ENCODE peak calls at places on chromosomes 13 and 19, in six cellular contexts. V, F, P, T, K and H are unnamed samples.

GRCh38 chr19:20513179-20513934 is 52.2 kb downstream of the ZNF737 start:
- DNase-seq in V (no peak), F (no peak), K (no peak), P (no peak), T (no peak), H (no peak)

GRCh38 chr19:9721861-9722260 is 46.7 kb downstream of the ZNF846 start:
- DNase-seq in K (no peak), V (no peak), F (no peak), P (no peak), T (no peak), H (no peak)

GRCh38 chr13:51799261-51799660 is 4.7 kb downstream of the DHRS12 start:
- DNase-seq in P (no peak), F (no peak), V (no peak), T (peak), K (no peak), H (no peak)

GRCh38 chr19:38710928-38711725 is 33.1 kb downstream of the CAPN12 start:
- DNase-seq in V (no peak), T (peak), F (no peak), P (no peak), K (no peak), H (peak)

GRCh38 chr13:64397699-64398098 is 2832.4 kb downstream of the PCDH9 start:
- DNase-seq in P (no peak), K (no peak), V (no peak), T (no peak), F (no peak), H (no peak)

GRCh38 chr19:32874605-32875004 is 5.0 kb upstream of the SLC7A9 start:
- DNase-seq in T (peak), P (no peak), F (no peak), K (no peak), V (no peak), H (no peak)

GRCh38 chr19:11023016-11023415 is 62.2 kb downstream of the SMARCA4 start:
- DNase-seq in V (no peak), F (no peak), P (no peak), T (peak), K (no peak), H (no peak)

GRCh38 chr13:24632382-24633121 is 47.7 kb upstream of the ATP12A start:
- DNase-seq in F (no peak), P (no peak), K (no peak), T (no peak), V (no peak), H (no peak)

GRCh38 chr13:19085876-19086275 is 95.7 kb downstream of the TUBA3C start:
- DNase-seq in P (no peak), T (no peak), F (no peak), V (no peak), K (no peak), H (no peak)

GRCh38 chr13:92158335-92158734 is 759.9 kb downstream of the GPC5 start:
- DNase-seq in V (no peak), K (no peak), F (no peak), P (no peak), T (no peak), H (no peak)

GRCh38 chr13:27797228-27797624 is 4.9 kb downstream of the GSX1 start:
- DNase-seq in V (peak), F (no peak), P (no peak), K (no peak), T (no peak), H (no peak)

GRCh38 chr13:95723428-95723827 is 46.5 kb downstream of the DNAJC3 start:
- DNase-seq in T (no peak), P (no peak), F (no peak), K (no peak), V (no peak), H (no peak)

GRCh38 chr19:47110521-47111080 is 3.0 kb downstream of the ZC3H4 start:
- DNase-seq in V (no peak), T (no peak), K (no peak), F (no peak), P (no peak), H (peak)

GRCh38 chr13:86856996-86857395 is 814.2 kb upstream of the SLITRK5 start:
- DNase-seq in V (no peak), F (no peak), T (no peak), P (no peak), K (no peak), H (no peak)

GRCh38 chr19:10514211-10515145 is 2.8 kb downstream of the S1PR5 start:
- DNase-seq in V (no peak), P (no peak), F (no peak), T (no peak), K (no peak), H (no peak)

GRCh38 chr13:27112006-27112405 is 59.6 kb downstream of the USP12 start:
- DNase-seq in K (no peak), P (no peak), T (no peak), V (no peak), F (no peak), H (no peak)

GRCh38 chr13:59663707-59664106 is 500.0 kb downstream of the DIAPH3 start:
- DNase-seq in T (no peak), F (no peak), P (no peak), K (no peak), V (no peak), H (no peak)

GRCh38 chr19:50658438-50659317 is 9.4 kb downstream of the C19orf81 start:
- DNase-seq in T (peak), F (peak), P (peak), K (no peak), V (peak), H (peak)

GRCh38 chr13:99828114-99828513 is 143.5 kb downstream of the ZIC5 start:
- DNase-seq in T (no peak), F (no peak), V (no peak), K (no peak), P (no peak), H (no peak)

GRCh38 chr13:46386996-46387851 is at the start of gene RUBCNL:
- DNase-seq in V (no peak), F (no peak), K (no peak), T (peak), P (no peak), H (peak)

GRCh38 chr13:41751277-41751676 is 209.6 kb downstream of the VWA8 start:
- DNase-seq in P (no peak), K (no peak), T (peak), V (no peak), F (peak), H (peak)

GRCh38 chr19:44585371-44586141 is 27.8 kb upstream of the IGSF23 start:
- DNase-seq in P (no peak), F (no peak), T (no peak), V (peak), K (no peak), H (no peak)

GRCh38 chr13:100394005-100394695 is 194.4 kb downstream of the GGACT start:
- DNase-seq in P (no peak), V (peak), F (no peak), T (no peak), K (no peak), H (no peak)

GRCh38 chr19:3098141-3098514 is 4.0 kb downstream of the GNA11 start:
- DNase-seq in K (no peak), P (no peak), T (peak), F (no peak), V (peak), H (peak)

GRCh38 chr13:32938907-32939306 is 77.3 kb upstream of the KL start:
- DNase-seq in F (no peak), K (no peak), V (no peak), P (no peak), T (no peak), H (no peak)

GRCh38 chr19:45878043-45878794 is 7.7 kb downstream of the IRF2BP1 start:
- DNase-seq in F (no peak), K (no peak), P (no peak), T (peak), V (no peak), H (no peak)

GRCh38 chr13:26112843-26113242 is 61.0 kb upstream of the SHISA2 start:
- DNase-seq in V (no peak), T (no peak), F (no peak), K (no peak), P (no peak), H (no peak)

GRCh38 chr19:50500060-50500752 is 10.8 kb downstream of the JOSD2 start:
- DNase-seq in F (no peak), T (peak), V (no peak), P (no peak), K (no peak), H (peak)

GRCh38 chr19:42168206-42168605 is 36.0 kb upstream of the POU2F2 start:
- DNase-seq in T (no peak), K (no peak), F (no peak), V (no peak), P (no peak), H (no peak)

GRCh38 chr19:33684550-33685303 is 63.0 kb downstream of the CHST8 start:
- DNase-seq in F (no peak), T (peak), K (no peak), V (no peak), P (no peak), H (no peak)

GRCh38 chr13:23391752-23392151 is 41.8 kb downstream of the SACS start:
- DNase-seq in F (no peak), V (no peak), K (no peak), T (no peak), P (no peak), H (no peak)

GRCh38 chr19:3443840-3444694 is 36.3 kb downstream of the SMIM24 start:
- DNase-seq in V (peak), T (peak), F (no peak), K (no peak), P (no peak), H (peak)

GRCh38 chr13:114124921-114125320 is 7.5 kb downstream of the RASA3 start:
- DNase-seq in V (peak), T (no peak), P (peak), F (no peak), K (peak), H (no peak)

GRCh38 chr13:46121597-46122163 is 16.8 kb upstream of the CPB2 start:
- DNase-seq in K (no peak), F (no peak), P (no peak), T (no peak), V (no peak), H (no peak)